ENCODE peak calls at places on chromosomes 6 and 20, in nine cellular contexts. O is PC-9; V is effector memory CD4-positive, alpha-beta T cell; J is transverse colon; I is neuronal stem cell; N is sigmoid colon; S is cardiac muscle cell; W is naive thymus-derived CD4-positive, alpha-beta T cell; Z is aorta. B is an unnamed sample.

GRCh38 chr6:1678201-1678600 is 68.5 kb downstream of the FOXC1 start:
- DNase-seq in O (no peak), Z (no peak), N (no peak), S (no peak), V (no peak), W (no peak), J (no peak), I (no peak), B (no peak)

GRCh38 chr20:6381887-6382286 is 259.1 kb upstream of the FERMT1 start:
- DNase-seq in N (no peak), J (no peak), O (no peak), Z (no peak), S (peak; percentile 74), V (no peak), W (no peak), I (peak; percentile 20), B (no peak)

GRCh38 chr6:8539446-8539845 is 104.1 kb upstream of the SLC35B3 start:
- DNase-seq in V (no peak), Z (no peak), O (no peak), I (no peak), S (peak; percentile 42), N (no peak), J (no peak), W (no peak), B (no peak)

GRCh38 chr6:31930962-31931361 is 3.4 kb downstream of the C2 start:
- DNase-seq in J (no peak), V (no peak), Z (no peak), N (no peak), W (no peak), I (no peak), S (no peak), O (no peak), B (no peak)

GRCh38 chr6:147017153-147017552 is 187.1 kb upstream of the STXBP5 start:
- DNase-seq in V (no peak), S (no peak), O (no peak), Z (no peak), N (no peak), W (no peak), J (no peak), I (no peak), B (no peak)

GRCh38 chr6:108895591-108895990 is 47.4 kb downstream of the ARMC2 start:
- DNase-seq in J (no peak), I (no peak), O (no peak), W (no peak), Z (no peak), V (no peak), N (no peak), S (no peak), B (no peak)

GRCh38 chr6:13470240-13471140 is 16.9 kb downstream of the GFOD1 start:
- DNase-seq in O (no peak), Z (no peak), N (no peak), S (no peak), W (no peak), V (no peak), J (no peak), I (no peak), B (no peak)

GRCh38 chr6:98827295-98828159 is 6.8 kb upstream of the POU3F2 start:
- DNase-seq in O (no peak), V (no peak), S (peak; percentile 50), J (no peak), Z (peak; percentile 68), I (peak; percentile 61), N (no peak), W (no peak), B (no peak)

GRCh38 chr6:111938710-111939109 is 65.5 kb upstream of the FYN start:
- DNase-seq in J (no peak), N (no peak), I (no peak), Z (no peak), S (no peak), O (no peak), W (no peak), V (no peak), B (no peak)

GRCh38 chr6:141498980-141499379 is 633.7 kb upstream of the GJE1 start:
- DNase-seq in I (no peak), S (no peak), O (no peak), J (no peak), W (no peak), V (no peak), Z (no peak), N (no peak), B (no peak)

GRCh38 chr6:27312146-27312949 is at the start of gene POM121L2:
- DNase-seq in S (peak; percentile 76), I (no peak), O (peak; percentile 87), Z (no peak), V (peak; percentile 14), N (no peak), W (peak; percentile 53), J (peak; percentile 80), B (peak; percentile 69)

GRCh38 chr6:20696676-20697075 is 162.4 kb downstream of the CDKAL1 start:
- DNase-seq in Z (no peak), J (no peak), N (no peak), S (no peak), I (no peak), W (no peak), O (no peak), V (no peak), B (no peak)

GRCh38 chr6:100446115-100446921 is 18.4 kb downstream of the SIM1 start:
- DNase-seq in I (peak; percentile 56), W (no peak), Z (peak; percentile 61), N (no peak), V (no peak), J (no peak), O (no peak), S (no peak), B (no peak)

GRCh38 chr6:160437153-160437552 is 89.0 kb downstream of the SLC22A3 start:
- DNase-seq in W (no peak), S (no peak), J (no peak), N (no peak), I (no peak), V (no peak), O (no peak), Z (no peak), B (no peak)

DNA sequence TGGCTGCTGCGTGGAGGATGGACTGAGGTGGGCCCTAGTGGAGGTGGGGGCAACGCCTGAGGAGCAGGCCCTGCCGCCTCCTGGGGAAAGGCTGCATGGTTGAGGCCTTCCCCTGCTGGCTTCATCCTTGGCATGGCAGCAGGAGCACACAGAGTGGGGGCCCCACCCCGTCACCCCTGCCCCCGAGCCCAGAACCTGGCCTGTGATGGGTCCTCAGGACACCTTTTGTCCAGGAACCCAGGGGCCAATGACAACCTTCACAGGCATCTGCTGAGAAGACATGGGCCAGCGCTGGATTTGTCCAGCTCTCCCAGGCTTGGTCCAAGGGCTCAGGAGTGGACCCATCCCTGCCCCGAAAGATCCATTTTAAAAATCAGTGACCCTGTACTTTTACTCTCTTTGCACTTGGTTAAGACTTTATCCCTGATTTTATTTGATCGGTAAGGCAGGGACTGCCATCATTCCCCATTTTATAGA is 575 bp upstream of the SLC17A9 start:
- DNase-seq in Z (no peak), S (no peak), O (no peak), J (no peak), W (no peak), V (no peak), N (peak; percentile 63), I (no peak), B (no peak)
- H3K4me3 ChIP-seq in Z (no peak overlapping the region), S (no peak overlapping the region), O (no peak overlapping the region), J (peak overlapping the region; percentile 28), W (no peak overlapping the region), V (no peak overlapping the region), N (peak overlapping the region; percentile 38), I (no peak overlapping the region), B (no peak overlapping the region)

GRCh38 chr6:49464691-49465090 is 1.5 kb downstream of the CENPQ start:
- DNase-seq in S (no peak), O (no peak), W (no peak), I (no peak), N (no peak), J (no peak), Z (no peak), V (no peak), B (no peak)
- H3K4me3 ChIP-seq in S (no peak overlapping the region), O (peak overlapping the region; percentile 89), W (no peak overlapping the region), I (peak overlapping the region; percentile 84), N (no peak overlapping the region), J (no peak overlapping the region), Z (no peak overlapping the region), V (no peak overlapping the region), B (peak overlapping the region; percentile 72)

GRCh38 chr6:33306356-33306755 is 7.5 kb downstream of the TAPBP start:
- DNase-seq in N (no peak), I (no peak), Z (no peak), V (no peak), O (no peak), S (no peak), J (no peak), W (no peak), B (no peak)
- H3K4me3 ChIP-seq in N (no peak overlapping the region), I (no peak overlapping the region), Z (no peak overlapping the region), V (no peak overlapping the region), O (no peak overlapping the region), S (no peak overlapping the region), J (no peak overlapping the region), W (no peak overlapping the region), B (no peak overlapping the region)

GRCh38 chr20:37598101-37598530 is 70.4 kb upstream of the BLCAP start:
- DNase-seq in J (no peak), Z (peak; percentile 31), S (peak; percentile 62), N (no peak), O (no peak), V (no peak), I (peak; percentile 70), W (no peak), B (no peak)
- H3K4me3 ChIP-seq in J (no peak overlapping the region), Z (no peak overlapping the region), S (no peak overlapping the region), N (no peak overlapping the region), O (no peak overlapping the region), V (no peak overlapping the region), I (peak overlapping the region; percentile 23), W (no peak overlapping the region), B (no peak overlapping the region)